ENCODE peak calls at places on chromosomes 4 and X, in eight cellular contexts. E is NCI-H2029; C is Panc1; T is small intestine; F is iPS DF 6.9; G is stimulated activated naive B cell treated with anti-CD40 and anti-IgM and Interleukin-4, amounts not matched to agents 10 μg/mL and 1 μg/mL and 100 μg/mL, for 72 hours; B is ELR; O is HEK293T. R is an unnamed sample.

GRCh38 chrX:1138476-1138875 is 74.0 kb downstream of the CRLF2 start:
- DNase-seq in E (no peak), G (no peak), O (no peak), C (no peak), T (no peak), B (no peak), F (no peak), R (no peak)

GRCh38 chr4:124184767-124185166 is 527.8 kb downstream of the ANKRD50 start:
- DNase-seq in E (no peak), F (no peak), G (no peak), O (no peak), B (no peak), C (no peak), T (no peak), R (no peak)

GRCh38 chr4:102620697-102621497 is 119.7 kb downstream of the NFKB1 start:
- DNase-seq in C (peak), G (no peak), B (peak), O (peak), T (peak), F (no peak), E (no peak), R (peak)

GRCh38 chr4:177728361-177729152 is 286.3 kb upstream of the AGA start:
- DNase-seq in C (no peak), G (no peak), T (peak), B (peak), O (no peak), F (no peak), E (no peak), R (no peak)

GRCh38 chr4:66433706-66434105 is 763.4 kb upstream of the EPHA5 start:
- DNase-seq in O (no peak), F (no peak), T (no peak), C (no peak), E (no peak), B (no peak), G (no peak), R (no peak)

GRCh38 chr4:181896609-181897008 is 346.6 kb upstream of the TENM3 start:
- DNase-seq in F (no peak), E (no peak), C (no peak), B (no peak), O (no peak), T (no peak), G (no peak), R (no peak)

GRCh38 chrX:119899125-119899524 is 3.4 kb downstream of the AKAP14 start:
- DNase-seq in B (no peak), O (no peak), F (no peak), T (peak), E (no peak), G (no peak), C (no peak), R (no peak)

GRCh38 chr4:27463816-27464215 is 603.2 kb downstream of the STIM2 start:
- DNase-seq in B (peak), T (no peak), F (no peak), G (no peak), E (no peak), C (peak), O (no peak), R (no peak)

GRCh38 chrX:134931550-134931949 is 59.2 kb upstream of the SMIM10 start:
- DNase-seq in T (no peak), E (no peak), B (no peak), F (no peak), O (no peak), C (no peak), G (no peak), R (no peak)

GRCh38 chr4:5890063-5890727 is 2.7 kb downstream of the CRMP1 start:
- DNase-seq in E (peak), T (no peak), C (no peak), B (no peak), F (no peak), O (peak), G (no peak), R (no peak)

GRCh38 chrX:39174761-39175417 is 373.6 kb downstream of the MID1IP1 start:
- DNase-seq in E (no peak), G (no peak), F (no peak), T (peak), O (no peak), B (no peak), C (no peak), R (no peak)

GRCh38 chr4:130747842-130748241 is 1651.9 kb downstream of the C4orf33 start:
- DNase-seq in O (no peak), T (no peak), E (no peak), G (no peak), F (no peak), C (no peak), B (peak), R (peak)

GRCh38 chrX:36431819-36432218 is 512.3 kb downstream of the CFAP47 start:
- DNase-seq in E (no peak), C (no peak), G (no peak), O (no peak), B (peak), F (no peak), T (no peak), R (no peak)

GRCh38 chr4:5728451-5728850 is 17.4 kb downstream of the EVC start:
- DNase-seq in C (no peak), E (no peak), B (peak), G (no peak), T (no peak), F (no peak), O (no peak), R (no peak)

GRCh38 chr4:34105311-34105710 is 2139.0 kb downstream of the ARAP2 start:
- DNase-seq in C (no peak), O (no peak), F (no peak), B (no peak), G (no peak), T (no peak), E (no peak), R (no peak)

GRCh38 chrX:54807524-54808108 is at the start of gene MAGED2:
- DNase-seq in C (no peak), O (peak), E (no peak), F (no peak), T (no peak), B (no peak), G (no peak), R (no peak)

GRCh38 chrX:115493015-115493414 is 68.0 kb upstream of the PLS3 start:
- DNase-seq in C (no peak), E (no peak), B (no peak), G (no peak), T (peak), O (no peak), F (no peak), R (no peak)

GRCh38 chrX:103565752-103566151 is 19.6 kb upstream of the TCEAL4 start:
- DNase-seq in B (peak), G (no peak), E (no peak), T (no peak), F (no peak), O (no peak), C (no peak), R (no peak)

GRCh38 chrX:140503714-140504351 is 1.0 kb downstream of the SOX3 start:
- DNase-seq in C (no peak), F (no peak), E (no peak), B (no peak), T (no peak), O (peak), G (no peak), R (no peak)

GRCh38 chr4:58413849-58414248 is 1303.7 kb upstream of the IGFBP7 start:
- DNase-seq in C (no peak), T (no peak), E (no peak), O (no peak), B (no peak), G (no peak), F (no peak), R (no peak)

GRCh38 chr4:70533791-70534190 is 15.4 kb downstream of the AMTN start:
- DNase-seq in B (no peak), C (no peak), T (no peak), E (no peak), O (no peak), F (no peak), G (no peak), R (no peak)

GRCh38 chr4:680565-680930 is 6.2 kb downstream of the MYL5 start:
- DNase-seq in F (no peak), O (no peak), G (no peak), C (no peak), B (peak), T (no peak), E (no peak), R (no peak)

GRCh38 chrX:20265221-20265725 is 1.4 kb downstream of the RPS6KA3 start:
- DNase-seq in E (peak), T (peak), F (no peak), C (no peak), O (peak), G (peak), B (peak), R (no peak)

R was measured in SK-N-MC.